ENCODE peak calls at places on chromosomes 12 and 14, in nine cellular contexts. U, N, B, X, Q, C, D, F and E are unnamed samples.

GRCh38 chr12:11891350-11892064 is 179.2 kb upstream of the BCL2L14 start:
- DNase-seq in N (no peak), X (no peak), D (no peak), F (no peak), U (no peak), B (no peak), C (no peak), Q (no peak), E (no peak)

GRCh38 chr14:100239200-100239839 is 376 bp downstream of the YY1 start:
- DNase-seq in F (no peak), Q (no peak), N (no peak), U (no peak), C (no peak), X (no peak), B (peak; percentile 79), D (no peak), E (no peak)

GRCh38 chr14:92513204-92513965 is at the start of gene RIN3:
- DNase-seq in C (peak; percentile 56), D (peak; percentile 87), B (peak; percentile 79), U (peak; percentile 68), N (peak; percentile 11), Q (peak; percentile 56), F (no peak), X (peak; percentile 46), E (peak; percentile 63)

GRCh38 chr12:96015672-96016071 is 19.5 kb upstream of the HAL start:
- DNase-seq in C (peak; percentile 1), U (peak; percentile 20), Q (no peak), B (no peak), N (peak; percentile 28), D (no peak), F (peak; percentile 6), X (peak; percentile 27), E (no peak)

GRCh38 chr14:100898935-100899840 is 4.3 kb downstream of the RTL1 start:
- DNase-seq in U (no peak), X (no peak), N (no peak), C (no peak), B (peak; percentile 58), F (no peak), D (no peak), Q (no peak), E (no peak)

GRCh38 chr12:89245090-89245489 is 107.2 kb downstream of the DUSP6 start:
- DNase-seq in C (no peak), D (no peak), Q (peak; percentile 69), F (no peak), U (peak; percentile 73), N (no peak), X (no peak), B (no peak), E (no peak)

GRCh38 chr12:7017870-7018349 is 366 bp downstream of the LPCAT3 start:
- DNase-seq in D (no peak), C (peak; percentile 93), U (no peak), X (peak; percentile 43), N (peak; percentile 4), Q (no peak), B (no peak), F (peak; percentile 50), E (no peak)

GRCh38 chr12:82326905-82327503 is 31.2 kb downstream of the CCDC59 start:
- DNase-seq in F (no peak), B (no peak), U (peak; percentile 13), X (peak; percentile 3), D (no peak), N (peak; percentile 22), C (peak; percentile 50), Q (no peak), E (no peak)

GRCh38 chr12:131607658-131608447 is 103.0 kb upstream of the SFSWAP start:
- DNase-seq in C (no peak), X (no peak), D (peak; percentile 57), F (no peak), N (no peak), Q (no peak), B (no peak), U (no peak), E (no peak)

GRCh38 chr12:116164976-116165425 is 112.5 kb downstream of the MED13L start:
- DNase-seq in N (peak; percentile 46), C (no peak), F (no peak), Q (no peak), X (no peak), D (no peak), B (no peak), U (peak; percentile 78), E (no peak)

GRCh38 chr14:54786816-54787215 is 115.8 kb downstream of the GCH1 start:
- DNase-seq in U (no peak), B (no peak), C (peak; percentile 24), N (no peak), Q (no peak), D (no peak), F (peak; percentile 7), X (no peak), E (no peak)

GRCh38 chr14:64769096-64770020 is 65.1 kb downstream of the PLEKHG3 start:
- DNase-seq in X (no peak), F (no peak), Q (no peak), C (no peak), B (no peak), U (no peak), D (no peak), N (no peak), E (no peak)

GRCh38 chr12:11758838-11759509 is 109.5 kb downstream of the ETV6 start:
- DNase-seq in C (no peak), N (no peak), D (no peak), U (peak; percentile 60), B (no peak), X (no peak), Q (no peak), F (peak; percentile 6), E (no peak)

GRCh38 chr12:7705846-7706245 is 5.4 kb upstream of the DPPA3 start:
- DNase-seq in F (no peak), N (no peak), C (no peak), Q (no peak), D (no peak), B (no peak), X (no peak), U (no peak), E (no peak)